ENCODE peak calls at places on chromosomes 5 and 9, in ten cellular contexts. One of them, this sample, is unnamed.

GRCh38 chr9:90420714-90421513 is 221.7 kb downstream of the DIRAS2 start:
- DNase-seq in WTC11: no peak
- DNase-seq in Ammon's horn: no peak
- DNase-seq in tibial artery: no peak
- DNase-seq in stimulated activated CD8-positive, alpha-beta memory T cell treated with anti-CD3 and anti-CD28 coated beads, Interleukin-7, amount 100 ng/mL, for 1 hour: no peak
- DNase-seq in amniotic stem cell: no peak
- DNase-seq in psoas muscle: no peak
- DNase-seq in effector memory CD4-positive, alpha-beta T cell: no peak
- DNase-seq in activated CD8-positive, alpha-beta memory T cell treated with anti-CD3 and anti-CD28 coated beads for 24 hours: no peak
- DNase-seq in HuH-7: no peak
- DNase-seq in this sample: no peak

GRCh38 chr9:126383395-126384104 is 56.9 kb downstream of the MVB12B start:
- DNase-seq in WTC11: no peak
- DNase-seq in Ammon's horn: no peak
- DNase-seq in tibial artery: no peak
- DNase-seq in stimulated activated CD8-positive, alpha-beta memory T cell treated with anti-CD3 and anti-CD28 coated beads, Interleukin-7, amount 100 ng/mL, for 1 hour: no peak
- DNase-seq in amniotic stem cell: no peak
- DNase-seq in psoas muscle: no peak
- DNase-seq in effector memory CD4-positive, alpha-beta T cell: no peak
- DNase-seq in activated CD8-positive, alpha-beta memory T cell treated with anti-CD3 and anti-CD28 coated beads for 24 hours: no peak
- DNase-seq in HuH-7: no peak
- DNase-seq in this sample: no peak

GRCh38 chr5:147174671-147175070 is 60.2 kb upstream of the STK32A start:
- DNase-seq in WTC11: no peak
- DNase-seq in Ammon's horn: no peak
- DNase-seq in tibial artery: no peak
- DNase-seq in stimulated activated CD8-positive, alpha-beta memory T cell treated with anti-CD3 and anti-CD28 coated beads, Interleukin-7, amount 100 ng/mL, for 1 hour: no peak
- DNase-seq in amniotic stem cell: no peak
- DNase-seq in psoas muscle: no peak
- DNase-seq in effector memory CD4-positive, alpha-beta T cell: no peak
- DNase-seq in activated CD8-positive, alpha-beta memory T cell treated with anti-CD3 and anti-CD28 coated beads for 24 hours: no peak
- DNase-seq in HuH-7: no peak
- DNase-seq in this sample: no peak

GRCh38 chr5:150152636-150153462 is 2.8 kb downstream of the PDGFRB start:
- DNase-seq in WTC11: no peak
- DNase-seq in Ammon's horn: no peak
- DNase-seq in tibial artery: no peak
- DNase-seq in stimulated activated CD8-positive, alpha-beta memory T cell treated with anti-CD3 and anti-CD28 coated beads, Interleukin-7, amount 100 ng/mL, for 1 hour: no peak
- DNase-seq in amniotic stem cell: no peak
- DNase-seq in psoas muscle: no peak
- DNase-seq in effector memory CD4-positive, alpha-beta T cell: no peak
- DNase-seq in activated CD8-positive, alpha-beta memory T cell treated with anti-CD3 and anti-CD28 coated beads for 24 hours: no peak
- DNase-seq in HuH-7: no peak
- DNase-seq in this sample: peak

GRCh38 chr5:78300464-78301045 is 6.1 kb upstream of the AP3B1 start:
- DNase-seq in WTC11: no peak
- DNase-seq in Ammon's horn: no peak
- DNase-seq in tibial artery: no peak
- DNase-seq in stimulated activated CD8-positive, alpha-beta memory T cell treated with anti-CD3 and anti-CD28 coated beads, Interleukin-7, amount 100 ng/mL, for 1 hour: no peak
- DNase-seq in amniotic stem cell: peak
- DNase-seq in psoas muscle: no peak
- DNase-seq in effector memory CD4-positive, alpha-beta T cell: no peak
- DNase-seq in activated CD8-positive, alpha-beta memory T cell treated with anti-CD3 and anti-CD28 coated beads for 24 hours: no peak
- DNase-seq in HuH-7: no peak
- DNase-seq in this sample: no peak

GRCh38 chr5:116404792-116405191 is 169.8 kb downstream of the SEMA6A start:
- DNase-seq in WTC11: no peak
- DNase-seq in Ammon's horn: no peak
- DNase-seq in tibial artery: no peak
- DNase-seq in stimulated activated CD8-positive, alpha-beta memory T cell treated with anti-CD3 and anti-CD28 coated beads, Interleukin-7, amount 100 ng/mL, for 1 hour: no peak
- DNase-seq in amniotic stem cell: no peak
- DNase-seq in psoas muscle: no peak
- DNase-seq in effector memory CD4-positive, alpha-beta T cell: no peak
- DNase-seq in activated CD8-positive, alpha-beta memory T cell treated with anti-CD3 and anti-CD28 coated beads for 24 hours: no peak
- DNase-seq in HuH-7: no peak
- DNase-seq in this sample: no peak

GRCh38 chr5:125409496-125410351 is 663.3 kb upstream of the ZNF608 start:
- DNase-seq in WTC11: no peak
- DNase-seq in Ammon's horn: no peak
- DNase-seq in tibial artery: no peak
- DNase-seq in stimulated activated CD8-positive, alpha-beta memory T cell treated with anti-CD3 and anti-CD28 coated beads, Interleukin-7, amount 100 ng/mL, for 1 hour: no peak
- DNase-seq in amniotic stem cell: no peak
- DNase-seq in psoas muscle: no peak
- DNase-seq in effector memory CD4-positive, alpha-beta T cell: no peak
- DNase-seq in activated CD8-positive, alpha-beta memory T cell treated with anti-CD3 and anti-CD28 coated beads for 24 hours: no peak
- DNase-seq in HuH-7: no peak
- DNase-seq in this sample: no peak

GRCh38 chr5:131634666-131634995 is 398 bp downstream of the RAPGEF6 start:
- DNase-seq in WTC11: peak
- DNase-seq in Ammon's horn: no peak
- DNase-seq in tibial artery: no peak
- DNase-seq in stimulated activated CD8-positive, alpha-beta memory T cell treated with anti-CD3 and anti-CD28 coated beads, Interleukin-7, amount 100 ng/mL, for 1 hour: peak
- DNase-seq in amniotic stem cell: no peak
- DNase-seq in psoas muscle: no peak
- DNase-seq in effector memory CD4-positive, alpha-beta T cell: peak
- DNase-seq in activated CD8-positive, alpha-beta memory T cell treated with anti-CD3 and anti-CD28 coated beads for 24 hours: no peak
- DNase-seq in HuH-7: peak
- DNase-seq in this sample: no peak

GRCh38 chr9:19127881-19128719 is 808 bp upstream of the PLIN2 start:
- DNase-seq in WTC11: peak
- DNase-seq in Ammon's horn: peak
- DNase-seq in tibial artery: peak
- DNase-seq in stimulated activated CD8-positive, alpha-beta memory T cell treated with anti-CD3 and anti-CD28 coated beads, Interleukin-7, amount 100 ng/mL, for 1 hour: no peak
- DNase-seq in amniotic stem cell: no peak
- DNase-seq in psoas muscle: no peak
- DNase-seq in effector memory CD4-positive, alpha-beta T cell: no peak
- DNase-seq in activated CD8-positive, alpha-beta memory T cell treated with anti-CD3 and anti-CD28 coated beads for 24 hours: peak
- DNase-seq in HuH-7: no peak
- DNase-seq in this sample: no peak

GRCh38 chr5:10145922-10146321 is 103.8 kb downstream of the ATPSCKMT start:
- DNase-seq in WTC11: no peak
- DNase-seq in Ammon's horn: peak
- DNase-seq in tibial artery: no peak
- DNase-seq in stimulated activated CD8-positive, alpha-beta memory T cell treated with anti-CD3 and anti-CD28 coated beads, Interleukin-7, amount 100 ng/mL, for 1 hour: no peak
- DNase-seq in amniotic stem cell: no peak
- DNase-seq in psoas muscle: no peak
- DNase-seq in effector memory CD4-positive, alpha-beta T cell: no peak
- DNase-seq in activated CD8-positive, alpha-beta memory T cell treated with anti-CD3 and anti-CD28 coated beads for 24 hours: no peak
- DNase-seq in HuH-7: peak
- DNase-seq in this sample: no peak

GRCh38 chr5:135543151-135543818 is 7.5 kb upstream of the NEUROG1 start:
- DNase-seq in WTC11: peak
- DNase-seq in Ammon's horn: no peak
- DNase-seq in tibial artery: no peak
- DNase-seq in stimulated activated CD8-positive, alpha-beta memory T cell treated with anti-CD3 and anti-CD28 coated beads, Interleukin-7, amount 100 ng/mL, for 1 hour: no peak
- DNase-seq in amniotic stem cell: no peak
- DNase-seq in psoas muscle: no peak
- DNase-seq in effector memory CD4-positive, alpha-beta T cell: no peak
- DNase-seq in activated CD8-positive, alpha-beta memory T cell treated with anti-CD3 and anti-CD28 coated beads for 24 hours: no peak
- DNase-seq in HuH-7: no peak
- DNase-seq in this sample: peak

GRCh38 chr9:137484551-137485315 is 25.6 kb upstream of the NSMF start:
- DNase-seq in WTC11: no peak
- DNase-seq in Ammon's horn: no peak
- DNase-seq in tibial artery: no peak
- DNase-seq in stimulated activated CD8-positive, alpha-beta memory T cell treated with anti-CD3 and anti-CD28 coated beads, Interleukin-7, amount 100 ng/mL, for 1 hour: no peak
- DNase-seq in amniotic stem cell: no peak
- DNase-seq in psoas muscle: peak
- DNase-seq in effector memory CD4-positive, alpha-beta T cell: no peak
- DNase-seq in activated CD8-positive, alpha-beta memory T cell treated with anti-CD3 and anti-CD28 coated beads for 24 hours: no peak
- DNase-seq in HuH-7: no peak
- DNase-seq in this sample: no peak

GRCh38 chr5:76299592-76299991 is 103.5 kb upstream of the IQGAP2 start:
- DNase-seq in WTC11: no peak
- DNase-seq in Ammon's horn: no peak
- DNase-seq in tibial artery: no peak
- DNase-seq in stimulated activated CD8-positive, alpha-beta memory T cell treated with anti-CD3 and anti-CD28 coated beads, Interleukin-7, amount 100 ng/mL, for 1 hour: no peak
- DNase-seq in amniotic stem cell: no peak
- DNase-seq in psoas muscle: no peak
- DNase-seq in effector memory CD4-positive, alpha-beta T cell: no peak
- DNase-seq in activated CD8-positive, alpha-beta memory T cell treated with anti-CD3 and anti-CD28 coated beads for 24 hours: no peak
- DNase-seq in HuH-7: no peak
- DNase-seq in this sample: no peak

GRCh38 chr5:142748568-142749249 is 21.5 kb upstream of the ARHGAP26 start:
- DNase-seq in WTC11: peak
- DNase-seq in Ammon's horn: peak
- DNase-seq in tibial artery: no peak
- DNase-seq in stimulated activated CD8-positive, alpha-beta memory T cell treated with anti-CD3 and anti-CD28 coated beads, Interleukin-7, amount 100 ng/mL, for 1 hour: peak
- DNase-seq in amniotic stem cell: no peak
- DNase-seq in psoas muscle: peak
- DNase-seq in effector memory CD4-positive, alpha-beta T cell: peak
- DNase-seq in activated CD8-positive, alpha-beta memory T cell treated with anti-CD3 and anti-CD28 coated beads for 24 hours: peak
- DNase-seq in HuH-7: no peak
- DNase-seq in this sample: no peak

This sample was measured in ascending aorta.